ENCODE peak calls at places on chromosomes 6 and 20, in five cellular contexts. Z is astrocyte of the spinal cord, I is HFF-Myc, S is fibroblast of pulmonary artery, U is IMR-90. F is an unnamed sample.

GRCh38 chr20:10113746-10114145 is 79.0 kb downstream of the ANKEF1 start:
- DNase-seq in Z (peak), I (no peak), S (no peak), U (no peak), F (no peak)

GRCh38 chr6:48206091-48206490 is 95.1 kb upstream of the PTCHD4 start:
- DNase-seq in Z (no peak), I (no peak), S (no peak), U (no peak), F (no peak)

GRCh38 chr20:59031326-59032022 is 661 bp downstream of the ATP5F1E start:
- DNase-seq in Z (no peak), I (no peak), S (no peak), U (no peak), F (no peak)

GRCh38 chr20:8094415-8094818 is 37.6 kb upstream of the PLCB1 start:
- DNase-seq in Z (peak), I (peak), S (peak), U (peak), F (peak)

GRCh38 chr20:54194724-54195438 is 13.0 kb upstream of the PFDN4 start:
- DNase-seq in Z (no peak), I (no peak), S (no peak), U (peak), F (no peak)

GRCh38 chr6:57004292-57004691 is 42.2 kb upstream of the KIAA1586 start:
- DNase-seq in Z (no peak), I (no peak), S (no peak), U (no peak), F (no peak)

GRCh38 chr6:38192486-38192885 is 373.0 kb downstream of the ZFAND3 start:
- DNase-seq in Z (no peak), I (no peak), S (no peak), U (no peak), F (no peak)

GRCh38 chr6:54291738-54292137 is 16.5 kb upstream of the TINAG start:
- DNase-seq in Z (peak), I (peak), S (peak), U (peak), F (peak)

GRCh38 chr6:39402239-39402751 is 79.8 kb upstream of the KCNK16 start:
- DNase-seq in Z (no peak), I (no peak), S (no peak), U (no peak), F (no peak)

GRCh38 chr6:145506554-145506953 is 228.8 kb downstream of the EPM2A start:
- DNase-seq in Z (no peak), I (no peak), S (no peak), U (no peak), F (no peak)

GRCh38 chr6:105519954-105520353 is 117.1 kb upstream of the PREP start:
- DNase-seq in Z (no peak), I (no peak), S (no peak), U (no peak), F (no peak)

GRCh38 chr6:132483779-132484679 is 28.9 kb downstream of the STX7 start:
- DNase-seq in Z (peak), I (peak), S (peak), U (peak), F (no peak)

GRCh38 chr6:52724406-52725121 is 38.7 kb downstream of the GSTA2 start:
- DNase-seq in Z (peak), I (peak), S (peak), U (peak), F (peak)

GRCh38 chr6:132132420-132132819 is 181.2 kb upstream of the CCN2 start:
- DNase-seq in Z (peak), I (no peak), S (peak), U (peak), F (no peak)

GRCh38 chr6:107589199-107589598 is 99.3 kb downstream of the SOBP start:
- DNase-seq in Z (no peak), I (no peak), S (no peak), U (no peak), F (no peak)

DNA sequence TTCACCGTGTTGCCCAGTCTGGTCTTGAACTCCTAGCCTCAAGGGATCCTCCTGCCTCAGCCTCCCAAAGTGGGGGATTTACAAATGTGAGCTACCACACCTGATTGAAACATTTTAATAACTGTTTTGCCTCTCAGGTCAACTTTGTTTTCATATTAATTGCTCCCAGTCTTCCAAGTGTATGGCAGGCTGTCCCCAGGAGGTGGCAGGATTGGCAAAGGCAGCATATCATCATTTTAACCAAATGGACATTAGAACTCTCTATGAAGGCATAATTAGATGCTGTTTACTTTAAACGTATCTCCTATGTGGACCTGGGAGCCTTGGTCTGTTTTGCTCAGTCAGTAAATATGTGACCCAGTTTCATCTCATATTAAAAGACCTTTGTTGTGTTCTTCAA is 59.2 kb upstream of the CSE1L start:
- DNase-seq in Z (no peak), I (no peak), S (peak), U (no peak), F (no peak)
- TF ChIP-seq CTCF in Z (peak), I (peak), S (peak), U (peak), F (peak)

GRCh38 chr20:45293041-45294002 is 13.3 kb upstream of the RBPJL start:
- DNase-seq in Z (peak), I (no peak), S (peak), U (peak), F (no peak)
- H3K4me3 ChIP-seq in Z (peak), I (peak), S (peak), U (peak), F (peak)

DNA sequence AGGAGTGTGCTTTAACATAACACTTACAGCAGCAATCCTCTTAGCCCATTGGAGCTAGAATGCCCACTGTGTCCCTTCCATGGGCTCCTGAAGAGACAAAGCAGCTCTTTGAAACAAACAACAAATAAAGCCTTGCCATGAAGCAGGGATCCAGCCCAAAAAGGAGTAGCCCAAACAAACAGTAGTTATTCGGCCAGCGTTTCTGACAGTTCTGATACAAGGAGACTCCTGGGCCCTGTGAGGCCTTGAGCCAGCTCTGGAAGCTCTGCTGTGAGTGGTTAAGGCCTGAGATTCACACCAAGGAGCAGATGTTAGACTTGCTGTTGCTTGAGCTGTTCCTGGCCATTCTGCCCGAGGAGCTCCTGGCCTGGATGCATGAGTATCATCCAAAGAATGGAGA is 16.9 kb upstream of the ZSCAN16 start:
- DNase-seq in Z (no peak), I (no peak), S (no peak), U (no peak), F (no peak)
- TF ChIP-seq CTCF in Z (no peak), I (no peak), S (no peak), U (no peak), F (no peak)

GRCh38 chr6:41545174-41545702 is 943 bp upstream of the FOXP4 start:
- DNase-seq in Z (no peak), I (no peak), S (no peak), U (no peak), F (no peak)
- H3K4me3 ChIP-seq in Z (peak), I (peak), S (peak), U (peak), F (peak)

GRCh38 chr6:36444470-36444869 is 1.7 kb downstream of the KCTD20 start:
- DNase-seq in Z (peak), I (no peak), S (peak), U (peak), F (no peak)

GRCh38 chr6:36443498-36443844 is 671 bp downstream of the KCTD20 start:
- DNase-seq in Z (peak), I (no peak), S (no peak), U (no peak), F (no peak)

GRCh38 chr6:36445651-36446050 is 2.9 kb downstream of the KCTD20 start:
- DNase-seq in Z (no peak), I (no peak), S (no peak), U (no peak), F (no peak)

GRCh38 chr6:36442671-36443497 is at the start of the genes KCTD20 and PXT1:
- DNase-seq in Z (peak), I (peak), S (peak), U (peak), F (no peak)

DNA sequence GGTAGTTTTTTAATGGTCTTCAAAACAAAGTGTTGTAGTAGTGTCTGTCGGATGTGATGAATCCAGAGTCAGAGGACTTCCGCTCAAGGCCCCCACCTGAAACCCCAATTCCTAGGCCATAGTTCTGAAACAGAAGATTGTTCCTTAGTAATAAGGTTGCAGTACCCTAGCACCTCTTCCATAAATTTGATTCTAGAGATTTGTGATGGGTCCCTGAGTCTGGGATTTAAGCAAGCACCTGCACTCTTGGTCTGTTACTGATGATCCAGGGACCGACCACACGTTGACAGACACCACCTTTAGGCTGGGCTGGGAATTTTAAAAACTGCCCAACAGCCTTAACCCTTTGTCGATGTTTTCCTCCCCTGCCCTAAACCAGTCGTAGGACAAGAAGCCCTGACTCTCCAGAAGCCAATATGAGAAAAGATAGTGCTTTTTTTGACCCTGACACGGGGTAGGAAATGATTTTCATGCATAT is 1.2 kb downstream of the KCTD20 start:
- DNase-seq in Z (peak), I (no peak), S (peak), U (peak), F (no peak)
- TF ChIP-seq CTCF in Z (peak), I (peak), S (peak), U (no peak), F (peak)

GRCh38 chr6:34680802-34681515 is 15.6 kb downstream of the ILRUN start:
- DNase-seq in Z (no peak), I (no peak), S (peak), U (peak), F (no peak)
- H3K4me3 ChIP-seq in Z (no peak), I (no peak), S (no peak), U (no peak), F (no peak)

GRCh38 chr6:30075987-30076311 is 380 bp upstream of the RNF39 start:
- DNase-seq in Z (no peak), I (no peak), S (no peak), U (no peak), F (no peak)
- TF ChIP-seq CTCF in Z (no peak), I (no peak), S (no peak), U (no peak), F (no peak)

F was measured in BJ.